ENCODE peak calls at places on chromosomes 2 and 18, in eight cellular contexts. W is cardiac muscle cell; K is mucosa of descending colon; D is kidney; A is fibroblast of the aortic adventitia; Q is fibroblast of lung; H is BJ; S is CD4-positive, alpha-beta T cell. V is an unnamed sample.

GRCh38 chr2:131034122-131035051 is 58.9 kb downstream of the FAM168B start:
- DNase-seq in K (no peak), Q (peak; percentile 51), S (no peak), W (peak; percentile 48), H (no peak), A (peak; percentile 7), D (no peak), V (peak; percentile 71)

GRCh38 chr2:154720642-154721041 is 22.1 kb downstream of the KCNJ3 start:
- DNase-seq in A (no peak), D (no peak), W (no peak), K (no peak), H (no peak), Q (peak; percentile 46), S (no peak), V (no peak)

GRCh38 chr18:10035306-10035991 is 121.6 kb downstream of the VAPA start:
- DNase-seq in A (no peak), Q (peak; percentile 30), W (no peak), S (no peak), D (peak; percentile 80), H (no peak), K (no peak), V (peak; percentile 39)

GRCh38 chr18:22136395-22136794 is 33.0 kb upstream of the GATA6 start:
- DNase-seq in H (no peak), W (peak; percentile 42), A (peak; percentile 12), Q (peak; percentile 25), K (no peak), S (no peak), D (no peak), V (no peak)

GRCh38 chr18:21112543-21113105 is 1.0 kb upstream of the ROCK1 start:
- DNase-seq in A (peak; percentile 31), Q (peak; percentile 25), K (no peak), H (no peak), S (no peak), D (no peak), W (peak; percentile 17), V (no peak)

GRCh38 chr2:237876518-237876917 is 17.1 kb downstream of the RAMP1 start:
- DNase-seq in Q (no peak), D (no peak), S (no peak), W (no peak), A (no peak), H (no peak), K (no peak), V (no peak)

GRCh38 chr18:69216390-69216789 is 184.3 kb upstream of the DOK6 start:
- DNase-seq in A (no peak), K (no peak), Q (peak; percentile 43), D (no peak), W (no peak), H (no peak), S (no peak), V (no peak)

GRCh38 chr2:9071032-9071431 is 67.5 kb upstream of the MBOAT2 start:
- DNase-seq in K (no peak), A (peak; percentile 56), D (no peak), Q (peak; percentile 94), W (no peak), S (no peak), H (peak; percentile 21), V (no peak)

GRCh38 chr18:76380127-76380729 is 114.8 kb downstream of the ZNF516 start:
- DNase-seq in K (no peak), H (no peak), Q (no peak), A (no peak), S (no peak), W (no peak), D (no peak), V (no peak)

GRCh38 chr2:200603972-200604371 is 18.2 kb downstream of the AOX1 start:
- DNase-seq in W (peak; percentile 62), A (peak; percentile 71), K (no peak), D (no peak), H (no peak), S (no peak), Q (peak; percentile 80), V (no peak)

GRCh38 chr18:12403601-12404506 is 3.9 kb upstream of the PRELID3A start:
- DNase-seq in S (no peak), A (peak; percentile 92), D (no peak), W (peak; percentile 87), K (no peak), Q (peak; percentile 89), H (peak; percentile 71), V (no peak)

GRCh38 chr2:80454628-80455027 is 150.1 kb upstream of the LRRTM1 start:
- DNase-seq in A (no peak), S (no peak), D (no peak), Q (no peak), W (no peak), K (no peak), H (no peak), V (peak; percentile 21)

GRCh38 chr2:181887056-181887455 is 4.5 kb upstream of the ITPRID2 start:
- DNase-seq in A (no peak), S (no peak), W (no peak), H (no peak), D (no peak), Q (no peak), K (no peak), V (no peak)

GRCh38 chr2:240236217-240237111 is 96.0 kb upstream of the OTOS start:
- DNase-seq in S (no peak), W (no peak), D (peak; percentile 78), K (peak; percentile 36), Q (no peak), A (no peak), H (no peak), V (peak; percentile 82)

GRCh38 chr2:227856697-227857096 is 14.7 kb upstream of the DAW1 start:
- DNase-seq in W (no peak), S (no peak), Q (peak; percentile 84), K (no peak), A (peak; percentile 53), H (no peak), D (no peak), V (no peak)

GRCh38 chr18:55783921-55784320 is 195.9 kb upstream of the TCF4 start:
- DNase-seq in W (no peak), D (no peak), S (no peak), H (no peak), K (no peak), Q (no peak), A (no peak), V (no peak)

GRCh38 chr2:75465317-75465998 is 95.3 kb downstream of the EVA1A start:
- DNase-seq in Q (peak; percentile 43), K (no peak), A (peak; percentile 58), D (no peak), W (peak; percentile 61), H (no peak), S (no peak), V (no peak)

GRCh38 chr2:181741756-181742155 is 61.4 kb upstream of the NEUROD1 start:
- DNase-seq in A (peak; percentile 43), S (no peak), H (no peak), D (no peak), W (no peak), K (no peak), Q (peak; percentile 47), V (no peak)

GRCh38 chr18:46566111-46566510 is 90.9 kb downstream of the LOXHD1 start:
- DNase-seq in W (no peak), D (no peak), S (no peak), A (no peak), K (no peak), H (no peak), Q (no peak), V (no peak)

GRCh38 chr18:506801-507200 is 6.3 kb upstream of the COLEC12 start:
- DNase-seq in W (no peak), K (no peak), Q (no peak), S (no peak), D (no peak), H (no peak), A (no peak), V (no peak)

GRCh38 chr18:24631238-24632025 is 171.0 kb downstream of the HRH4 start:
- DNase-seq in H (no peak), W (no peak), K (no peak), Q (peak; percentile 6), A (no peak), D (no peak), S (no peak), V (peak; percentile 13)

GRCh38 chr2:69978157-69978904 is 16.9 kb upstream of the ASPRV1 start:
- DNase-seq in A (no peak), K (peak; percentile 55), W (no peak), S (no peak), Q (no peak), H (no peak), D (no peak), V (no peak)

GRCh38 chr2:191932261-191932660 is 85.4 kb upstream of the CAVIN2 start:
- DNase-seq in W (no peak), H (no peak), S (no peak), Q (no peak), A (no peak), K (no peak), D (no peak), V (no peak)

GRCh38 chr2:31865215-31865614 is 145.6 kb downstream of the MEMO1 start:
- DNase-seq in A (no peak), K (no peak), W (no peak), Q (no peak), H (no peak), S (no peak), D (no peak), V (no peak)

GRCh38 chr2:31859959-31860358 is 150.8 kb downstream of the MEMO1 start:
- DNase-seq in Q (no peak), W (no peak), S (no peak), H (no peak), D (no peak), A (no peak), K (no peak), V (no peak)

DNA sequence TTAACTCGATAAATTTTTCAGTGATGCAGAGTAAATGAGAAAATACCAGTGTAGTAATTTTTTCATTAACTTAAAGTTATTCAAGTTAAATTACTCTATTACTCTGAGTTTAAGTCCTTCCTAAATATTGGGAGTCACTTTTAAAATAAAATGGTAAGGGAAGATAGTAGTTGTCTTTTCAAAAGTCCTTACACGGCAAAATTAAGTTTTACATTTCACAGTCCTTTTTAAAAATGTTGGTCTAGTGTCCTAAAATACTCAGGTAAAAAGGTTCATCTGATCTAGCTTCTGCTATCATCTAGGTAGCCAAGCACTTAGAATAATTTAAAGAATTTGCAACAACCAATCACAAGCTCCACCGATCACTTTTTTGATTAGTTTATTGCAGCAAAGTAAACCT is 146.9 kb downstream of the MEMO1 start:
- DNase-seq in D (no peak), S (no peak), K (no peak), Q (no peak), W (no peak), A (no peak), H (no peak), V (no peak)
- TF ChIP-seq CTCF in D (no peak), S (no peak), K (no peak), Q (no peak), W (no peak), A (no peak), H (no peak), V (no peak)

GRCh38 chr2:23145460-23145859 is 239.5 kb upstream of the KLHL29 start:
- DNase-seq in A (no peak), W (no peak), K (no peak), S (no peak), D (no peak), Q (no peak), H (no peak), V (no peak)
- TF ChIP-seq CTCF in A (no peak), W (no peak), K (no peak), S (no peak), D (no peak), Q (no peak), H (no peak), V (no peak)

GRCh38 chr2:133509777-133510176 is 58.5 kb downstream of the NCKAP5 start:
- DNase-seq in D (no peak), H (no peak), K (no peak), S (no peak), Q (no peak), W (no peak), A (no peak), V (no peak)
- TF ChIP-seq CTCF in D (no peak), H (no peak), K (no peak), S (no peak), Q (no peak), W (no peak), A (no peak), V (no peak)

GRCh38 chr2:223459328-223459939 is 142.7 kb downstream of the SCG2 start:
- DNase-seq in W (peak; percentile 60), D (no peak), K (no peak), S (no peak), A (peak; percentile 57), Q (peak; percentile 38), H (no peak), V (no peak)
- TF ChIP-seq CTCF in W (no peak), D (no peak), K (no peak), S (peak; percentile 16), A (peak; percentile 35), Q (no peak), H (peak; percentile 38), V (peak; percentile 81)

V was measured in glutamatergic neuron.